ENCODE peak calls at places on chromosomes 11 and 22, in nine cellular contexts. I is pancreas, H is AG09319, P is MM.1S, A is astrocyte of the spinal cord, O is Caco-2, N is SK-N-SH, J is fibroblast of mammary gland, E is dorsolateral prefrontal cortex. G is an unnamed sample.
A peak's percentile ranks its signal among the peaks of the same experiment; 100 is the strongest.

GRCh38 chr11:5443835-5444393 is 2.6 kb upstream of the OR51I1 start:
- DNase-seq in I (no peak), H (no peak), P (no peak), A (no peak), O (no peak), N (no peak), J (no peak), E (no peak), G (no peak)

GRCh38 chr11:108019870-108020540 is 11.3 kb downstream of the CUL5 start:
- DNase-seq in I (no peak), H (no peak), P (no peak), A (peak; percentile 13), O (no peak), N (no peak), J (peak; percentile 54), E (no peak), G (no peak)

GRCh38 chr11:128411812-128412211 is 175.5 kb downstream of the ETS1 start:
- DNase-seq in I (no peak), H (no peak), P (no peak), A (no peak), O (no peak), N (no peak), J (no peak), E (no peak), G (no peak)

GRCh38 chr11:72821221-72821919 is 7.2 kb downstream of the ATG16L2 start:
- DNase-seq in I (peak; percentile 76), H (no peak), P (no peak), A (no peak), O (no peak), N (no peak), J (no peak), E (no peak), G (no peak)

GRCh38 chr22:19799322-19800190 is 39.0 kb downstream of the TBX1 start:
- DNase-seq in I (peak; percentile 24), H (peak; percentile 91), P (no peak), A (peak; percentile 94), O (no peak), N (peak; percentile 95), J (peak; percentile 97), E (no peak), G (peak; percentile 77)

GRCh38 chr11:31233425-31233824 is 136.1 kb downstream of the DCDC1 start:
- DNase-seq in I (no peak), H (no peak), P (no peak), A (no peak), O (no peak), N (no peak), J (peak; percentile 2), E (no peak), G (no peak)

GRCh38 chr11:110331626-110332025 is 35.2 kb upstream of the RDX start:
- DNase-seq in I (no peak), H (no peak), P (no peak), A (no peak), O (no peak), N (no peak), J (no peak), E (no peak), G (no peak)

GRCh38 chr11:60193687-60194433 is 11.0 kb upstream of the MS4A6A start:
- DNase-seq in I (no peak), H (no peak), P (peak; percentile 78), A (peak; percentile 1), O (peak; percentile 58), N (peak; percentile 52), J (peak; percentile 42), E (no peak), G (no peak)

GRCh38 chr11:33881651-33882279 is 10.1 kb downstream of the LMO2 start:
- DNase-seq in I (no peak), H (no peak), P (no peak), A (no peak), O (no peak), N (no peak), J (no peak), E (no peak), G (no peak)

GRCh38 chr11:70491696-70492472 is 93.6 kb downstream of the CTTN start:
- DNase-seq in I (no peak), H (no peak), P (no peak), A (no peak), O (peak; percentile 36), N (no peak), J (no peak), E (peak; percentile 17), G (no peak)

GRCh38 chr11:36098046-36098445 is 154.2 kb downstream of the LDLRAD3 start:
- DNase-seq in I (no peak), H (no peak), P (no peak), A (no peak), O (no peak), N (no peak), J (no peak), E (no peak), G (no peak)

GRCh38 chr11:46972821-46973220 is 36.3 kb downstream of the CSTPP1 start:
- DNase-seq in I (no peak), H (no peak), P (no peak), A (no peak), O (no peak), N (no peak), J (no peak), E (no peak), G (no peak)

GRCh38 chr11:116613201-116613910 is 159.4 kb downstream of the BUD13 start:
- DNase-seq in I (no peak), H (no peak), P (no peak), A (no peak), O (no peak), N (no peak), J (no peak), E (no peak), G (no peak)

GRCh38 chr11:106276126-106276525 is 198.7 kb downstream of the AASDHPPT start:
- DNase-seq in I (no peak), H (no peak), P (no peak), A (peak; percentile 24), O (no peak), N (no peak), J (peak; percentile 30), E (no peak), G (no peak)

GRCh38 chr22:29109853-29110252 is 37.0 kb downstream of the KREMEN1 start:
- DNase-seq in I (no peak), H (no peak), P (no peak), A (no peak), O (no peak), N (no peak), J (peak; percentile 40), E (no peak), G (no peak)

GRCh38 chr11:95074806-95075563 is 8.3 kb downstream of the SRSF8 start:
- DNase-seq in I (no peak), H (no peak), P (no peak), A (no peak), O (no peak), N (no peak), J (no peak), E (no peak), G (no peak)

GRCh38 chr11:96237759-96238158 is 105.2 kb downstream of the MAML2 start:
- DNase-seq in I (no peak), H (no peak), P (no peak), A (no peak), O (no peak), N (no peak), J (no peak), E (no peak), G (no peak)

GRCh38 chr11:70851907-70852306 is 400.5 kb downstream of the SHANK2 start:
- DNase-seq in I (no peak), H (no peak), P (no peak), A (no peak), O (no peak), N (no peak), J (no peak), E (no peak), G (no peak)

GRCh38 chr22:23856721-23857605 is 712 bp upstream of the SLC2A11 start:
- DNase-seq in I (peak; percentile 80), H (peak; percentile 44), P (peak; percentile 49), A (peak; percentile 24), O (peak; percentile 80), N (peak; percentile 63), J (peak; percentile 29), E (no peak), G (no peak)

GRCh38 chr11:47991894-47992293 is 11.5 kb downstream of the PTPRJ start:
- DNase-seq in I (no peak), H (no peak), P (no peak), A (no peak), O (no peak), N (no peak), J (no peak), E (no peak), G (no peak)

DNA sequence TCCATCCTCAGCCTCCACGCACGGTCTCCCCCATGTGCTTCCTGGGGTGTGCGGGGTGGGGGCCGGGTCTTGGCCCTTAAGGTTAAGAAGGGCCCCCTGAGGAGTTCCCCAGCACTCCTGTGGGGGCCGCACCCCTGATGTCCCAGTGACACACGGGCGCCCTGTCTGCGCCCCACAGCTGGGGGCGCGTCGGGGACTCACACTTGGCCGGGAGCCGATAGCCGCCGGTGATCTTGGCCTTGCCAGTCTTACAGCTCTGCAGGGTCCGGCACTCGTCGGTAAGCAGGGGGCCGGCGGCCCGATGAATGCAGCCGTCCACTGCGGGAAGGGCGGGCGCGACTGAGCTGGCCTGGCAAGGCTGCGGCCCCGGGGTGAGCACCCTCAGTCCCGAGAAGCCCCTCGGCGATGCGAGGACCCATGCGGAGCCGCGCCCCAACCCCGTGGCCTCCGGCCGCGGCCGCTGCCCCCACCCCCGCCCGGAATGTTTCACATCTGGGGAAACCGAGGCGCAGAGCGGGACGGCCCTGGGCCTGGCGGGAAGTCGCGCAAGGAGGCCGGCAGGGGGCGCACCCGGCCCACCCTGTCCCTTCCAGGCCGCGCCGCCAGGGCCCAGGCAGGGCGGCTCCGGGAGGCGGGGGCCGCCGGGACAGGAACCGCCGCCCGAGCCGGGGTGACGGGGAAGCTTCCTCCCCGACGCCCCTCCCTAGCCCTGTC is 13.9 kb downstream of the OTUB1 start:
- DNase-seq in I (no peak), H (peak; percentile 44), P (peak; percentile 47), A (peak; percentile 65), O (no peak), N (peak; percentile 44), J (peak; percentile 69), E (peak; percentile 56), G (no peak)
- TF ChIP-seq CTCF in I (peak; percentile 62), H (peak; percentile 46), P (peak; percentile 57), A (peak; percentile 66), O (no peak), N (no peak), J (no peak), E (peak; percentile 79), G (peak; percentile 58)

GRCh38 chr22:36386351-36386899 is 1.3 kb downstream of the MYH9 start:
- DNase-seq in I (peak; percentile 77), H (no peak), P (peak; percentile 63), A (no peak), O (no peak), N (no peak), J (no peak), E (no peak), G (no peak)
- TF ChIP-seq CTCF in I (no peak), H (no peak), P (no peak), A (no peak), O (no peak), N (no peak), J (no peak), E (no peak), G (peak; percentile 7)

GRCh38 chr11:6603287-6604080 is at the start of the genes ILK and RRP8:
- DNase-seq in I (peak; percentile 95), H (peak; percentile 61), P (peak; percentile 92), A (peak; percentile 92), O (peak; percentile 90), N (peak; percentile 96), J (peak; percentile 86), E (peak; percentile 84), G (peak; percentile 66)
- TF ChIP-seq CTCF in I (no peak), H (peak; percentile 23), P (no peak), A (no peak), O (peak; percentile 12), N (no peak), J (peak; percentile 6), E (peak; percentile 60), G (peak; percentile 22)

GRCh38 chr11:114115406-114116054 is 56.0 kb downstream of the ZBTB16 start:
- DNase-seq in I (no peak), H (no peak), P (no peak), A (no peak), O (peak; percentile 91), N (no peak), J (no peak), E (no peak), G (no peak)
- TF ChIP-seq CTCF in I (no peak), H (no peak), P (no peak), A (no peak), O (peak; percentile 73), N (no peak), J (no peak), E (no peak), G (no peak)